ENCODE peak calls at places on chromosomes 7 and 10, in ten cellular contexts. K is GM10248; S is activated CD4-positive, alpha-beta T cell treated with anti-CD3 and anti-CD28 coated beads for 1 hour; L is left kidney; D is KBM-7; R is CD8-positive, alpha-beta memory T cell; T is ecto neural progenitor cell; Q is KG1; W is T-helper 2 cell; Z is glutamatergic neuron. H is an unnamed sample.

GRCh38 chr7:112290065-112290464 is 83.6 kb downstream of the ZNF277 start:
- DNase-seq in Z (no peak), L (no peak), K (no peak), T (no peak), R (no peak), W (no peak), D (no peak), Q (no peak), S (no peak), H (no peak)

GRCh38 chr10:97875391-97875790 is 25.7 kb downstream of the GOLGA7B start:
- DNase-seq in Z (no peak), Q (no peak), D (no peak), K (no peak), W (no peak), R (no peak), S (no peak), T (no peak), L (no peak), H (no peak)

GRCh38 chr7:24408798-24409428 is 124.9 kb downstream of the NPY start:
- DNase-seq in Z (no peak), D (no peak), R (no peak), Q (no peak), S (no peak), W (no peak), K (no peak), T (no peak), L (peak; percentile 35), H (no peak)

GRCh38 chr7:131747625-131748024 is 191.2 kb upstream of the PODXL start:
- DNase-seq in Z (no peak), L (no peak), T (no peak), S (no peak), W (no peak), R (no peak), D (no peak), Q (no peak), K (no peak), H (no peak)

GRCh38 chr7:120064565-120064964 is 208.4 kb upstream of the KCND2 start:
- DNase-seq in S (no peak), Q (no peak), W (no peak), D (no peak), R (no peak), T (no peak), K (no peak), Z (no peak), L (no peak), H (no peak)

GRCh38 chr7:946256-946996 is 8.1 kb downstream of the ADAP1 start:
- DNase-seq in K (no peak), S (no peak), W (no peak), D (no peak), Q (no peak), L (no peak), R (peak; percentile 26), T (no peak), Z (no peak), H (no peak)

GRCh38 chr10:10207538-10207937 is 810.1 kb upstream of the CELF2 start:
- DNase-seq in D (no peak), R (no peak), Z (no peak), L (no peak), K (no peak), Q (no peak), W (no peak), S (no peak), T (no peak), H (no peak)

GRCh38 chr7:152899482-152900166 is 140.1 kb downstream of the ACTR3B start:
- DNase-seq in S (no peak), K (no peak), T (no peak), L (no peak), D (no peak), Q (no peak), Z (no peak), R (no peak), W (no peak), H (no peak)

GRCh38 chr7:109259151-109259550 is 689.5 kb downstream of the DNAJB9 start:
- DNase-seq in T (no peak), R (no peak), L (no peak), D (no peak), S (no peak), W (no peak), K (no peak), Q (no peak), Z (no peak), H (no peak)

GRCh38 chr10:96380821-96381220 is 22.0 kb upstream of the OPALIN start:
- DNase-seq in K (no peak), D (peak; percentile 25), L (no peak), R (no peak), Z (no peak), S (no peak), T (no peak), Q (no peak), W (no peak), H (no peak)

GRCh38 chr7:134279898-134280297 is 36.8 kb downstream of the SLC35B4 start:
- DNase-seq in Z (no peak), T (no peak), L (no peak), K (no peak), S (no peak), W (no peak), D (no peak), R (no peak), Q (no peak), H (no peak)

GRCh38 chr7:128838981-128839731 is 8.9 kb downstream of the FLNC start:
- DNase-seq in L (no peak), S (no peak), D (no peak), Q (no peak), W (no peak), T (no peak), R (no peak), K (no peak), Z (no peak), H (no peak)

GRCh38 chr7:15686957-15687644 is 618 bp upstream of the MEOX2 start:
- DNase-seq in S (no peak), K (peak; percentile 6), Q (no peak), T (no peak), W (no peak), Z (peak; percentile 14), R (no peak), D (no peak), L (no peak), H (no peak)

GRCh38 chr7:36532981-36533499 is 143.4 kb downstream of the ANLN start:
- DNase-seq in S (no peak), Q (no peak), D (no peak), W (no peak), Z (no peak), R (no peak), L (no peak), K (no peak), T (no peak), H (no peak)

GRCh38 chr7:148924011-148924410 is 39.9 kb upstream of the EZH2 start:
- DNase-seq in S (no peak), Q (no peak), D (no peak), T (no peak), K (no peak), Z (no peak), L (no peak), R (no peak), W (no peak), H (no peak)

GRCh38 chr10:116195039-116195438 is 78.0 kb downstream of the GFRA1 start:
- DNase-seq in D (no peak), T (no peak), L (no peak), W (no peak), Z (no peak), Q (no peak), R (no peak), K (no peak), S (no peak), H (no peak)

GRCh38 chr10:12287772-12288171 is 61.6 kb upstream of the CAMK1D start:
- DNase-seq in K (no peak), L (no peak), Z (no peak), D (no peak), T (no peak), Q (no peak), S (no peak), W (no peak), R (no peak), H (no peak)

GRCh38 chr10:98456688-98457482 is 10.2 kb upstream of the HPS1 start:
- DNase-seq in D (no peak), Q (no peak), S (no peak), W (no peak), R (no peak), Z (no peak), K (no peak), L (no peak), T (no peak), H (no peak)

GRCh38 chr7:106757846-106758245 is 96.9 kb upstream of the CCDC71L start:
- DNase-seq in R (no peak), Z (no peak), W (no peak), Q (no peak), K (no peak), T (no peak), L (no peak), S (no peak), D (peak; percentile 70), H (no peak)

GRCh38 chr10:29482591-29483421 is 152.0 kb downstream of the SVIL start:
- DNase-seq in R (no peak), L (peak; percentile 35), W (peak; percentile 67), Q (no peak), K (no peak), Z (no peak), T (no peak), S (no peak), D (peak; percentile 32), H (no peak)

H was measured in T follicular helper cell.